ENCODE peak calls at places on chromosome 14, in six cellular contexts. Q is neuronal stem cell, K is IMR-90, M is mesenchymal stem cell, L is mesendoderm, Y is H1. J is an unnamed sample.

GRCh38 chr14:94040796-94041195 is 14.7 kb downstream of the OTUB2 start:
- DNase-seq in Q (no peak), K (no peak), M (no peak), L (no peak), Y (no peak), J (no peak)

GRCh38 chr14:52014601-52015267 is 25.4 kb downstream of the RTRAF start:
- DNase-seq in Q (no peak), K (no peak), M (no peak), L (no peak), Y (no peak), J (no peak)

GRCh38 chr14:52885230-52885629 is 65.6 kb downstream of the FERMT2 start:
- DNase-seq in Q (no peak), K (peak; percentile 54), M (peak; percentile 43), L (no peak), Y (no peak), J (peak; percentile 94)

GRCh38 chr14:60654303-60654925 is 5.1 kb upstream of the SIX1 start:
- DNase-seq in Q (peak; percentile 15), K (peak; percentile 76), M (no peak), L (no peak), Y (no peak), J (no peak)

GRCh38 chr14:101125719-101126375 is 222.3 kb upstream of the RTL1 start:
- DNase-seq in Q (no peak), K (no peak), M (no peak), L (no peak), Y (peak; percentile 27), J (no peak)

GRCh38 chr14:96538097-96538496 is 35.9 kb downstream of the PAPOLA start:
- DNase-seq in Q (no peak), K (no peak), M (no peak), L (no peak), Y (no peak), J (no peak)

GRCh38 chr14:37027188-37027824 is 145.1 kb downstream of the SLC25A21 start:
- DNase-seq in Q (no peak), K (no peak), M (no peak), L (no peak), Y (no peak), J (no peak)

GRCh38 chr14:23034498-23035302 is at the start of gene PSMB5:
- DNase-seq in Q (peak; percentile 88), K (peak; percentile 96), M (peak; percentile 96), L (peak; percentile 99), Y (peak; percentile 80), J (peak; percentile 98)

GRCh38 chr14:24849471-24849870 is 200.5 kb downstream of the STXBP6 start:
- DNase-seq in Q (no peak), K (peak; percentile 75), M (peak; percentile 45), L (no peak), Y (no peak), J (no peak)

GRCh38 chr14:37579250-37579649 is 15.8 kb downstream of the FOXA1 start:
- DNase-seq in Q (no peak), K (no peak), M (no peak), L (peak; percentile 35), Y (no peak), J (no peak)

GRCh38 chr14:75497191-75497590 is 25.1 kb upstream of the BATF start:
- DNase-seq in Q (no peak), K (no peak), M (no peak), L (no peak), Y (peak; percentile 24), J (no peak)

GRCh38 chr14:69658664-69659261 is 47.4 kb downstream of the SUSD6 start:
- DNase-seq in Q (no peak), K (peak; percentile 39), M (no peak), L (no peak), Y (no peak), J (no peak)

GRCh38 chr14:69260979-69261605 is 1.1 kb downstream of the GALNT16 start:
- DNase-seq in Q (peak; percentile 51), K (no peak), M (no peak), L (peak; percentile 54), Y (peak; percentile 87), J (no peak)

GRCh38 chr14:87034680-87035079 is 958.3 kb downstream of the GALC start:
- DNase-seq in Q (no peak), K (no peak), M (no peak), L (no peak), Y (no peak), J (no peak)

GRCh38 chr14:77315115-77315944 is 5.4 kb downstream of the POMT2 start:
- DNase-seq in Q (no peak), K (no peak), M (peak; percentile 9), L (no peak), Y (no peak), J (no peak)
- H3K4ac ChIP-seq in Q (no peak overlapping the region), K (peak overlapping the region; percentile 75), M (peak overlapping the region; percentile 20), L (no peak overlapping the region), Y (no peak overlapping the region), J (peak overlapping the region; percentile 3)

GRCh38 chr14:34364201-34364600 is 97.8 kb downstream of the SPTSSA start:
- DNase-seq in Q (no peak), K (no peak), M (no peak), L (no peak), Y (no peak), J (no peak)
- H3K9ac ChIP-seq in Q (no peak overlapping the region), K (no peak overlapping the region), M (no peak overlapping the region), L (no peak overlapping the region), Y (no peak overlapping the region), J (no peak overlapping the region)

GRCh38 chr14:106228541-106229158 is 702.3 kb downstream of the TMEM121 start:
- DNase-seq in Q (no peak), K (no peak), M (no peak), L (no peak), Y (no peak), J (no peak)
- H3K4me3 ChIP-seq in Q (no peak overlapping the region), K (no peak overlapping the region), M (no peak overlapping the region), L (no peak overlapping the region), Y (no peak overlapping the region), J (no peak overlapping the region)

GRCh38 chr14:99820702-99821331 is 27.6 kb downstream of the EML1 start:
- DNase-seq in Q (no peak), K (no peak), M (no peak), L (no peak), Y (no peak), J (no peak)

GRCh38 chr14:99821519-99822165 is 28.4 kb downstream of the EML1 start:
- DNase-seq in Q (no peak), K (peak; percentile 85), M (peak; percentile 81), L (no peak), Y (no peak), J (no peak)

GRCh38 chr14:99824776-99825175 is 31.6 kb downstream of the EML1 start:
- DNase-seq in Q (no peak), K (no peak), M (no peak), L (no peak), Y (no peak), J (no peak)

GRCh38 chr14:99822800-99823455 is 29.7 kb downstream of the EML1 start:
- DNase-seq in Q (no peak), K (no peak), M (no peak), L (no peak), Y (no peak), J (no peak)

DNA sequence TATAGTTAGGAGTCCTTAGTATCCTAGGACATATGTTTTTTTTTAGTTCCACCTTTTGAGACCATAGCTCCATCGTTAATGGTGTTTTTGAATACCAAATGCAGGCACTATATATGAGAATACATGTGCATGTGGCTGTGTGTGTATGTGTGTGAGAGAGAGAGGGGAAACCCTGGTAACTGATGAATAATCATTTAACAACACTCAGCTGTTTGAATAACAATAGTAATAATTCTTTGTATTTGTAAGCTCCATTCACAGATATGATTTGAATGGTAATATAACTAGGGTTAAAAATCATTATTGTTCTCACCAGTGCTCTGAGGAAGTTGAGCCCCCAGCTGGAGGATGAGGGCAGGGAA is 28.9 kb downstream of the EML1 start:
- DNase-seq in Q (no peak), K (no peak), M (no peak), L (no peak), Y (no peak), J (no peak)
- H3K4ac ChIP-seq in Q (no peak overlapping the region), K (no peak overlapping the region), M (no peak overlapping the region), L (no peak overlapping the region), Y (no peak overlapping the region), J (no peak overlapping the region)

DNA sequence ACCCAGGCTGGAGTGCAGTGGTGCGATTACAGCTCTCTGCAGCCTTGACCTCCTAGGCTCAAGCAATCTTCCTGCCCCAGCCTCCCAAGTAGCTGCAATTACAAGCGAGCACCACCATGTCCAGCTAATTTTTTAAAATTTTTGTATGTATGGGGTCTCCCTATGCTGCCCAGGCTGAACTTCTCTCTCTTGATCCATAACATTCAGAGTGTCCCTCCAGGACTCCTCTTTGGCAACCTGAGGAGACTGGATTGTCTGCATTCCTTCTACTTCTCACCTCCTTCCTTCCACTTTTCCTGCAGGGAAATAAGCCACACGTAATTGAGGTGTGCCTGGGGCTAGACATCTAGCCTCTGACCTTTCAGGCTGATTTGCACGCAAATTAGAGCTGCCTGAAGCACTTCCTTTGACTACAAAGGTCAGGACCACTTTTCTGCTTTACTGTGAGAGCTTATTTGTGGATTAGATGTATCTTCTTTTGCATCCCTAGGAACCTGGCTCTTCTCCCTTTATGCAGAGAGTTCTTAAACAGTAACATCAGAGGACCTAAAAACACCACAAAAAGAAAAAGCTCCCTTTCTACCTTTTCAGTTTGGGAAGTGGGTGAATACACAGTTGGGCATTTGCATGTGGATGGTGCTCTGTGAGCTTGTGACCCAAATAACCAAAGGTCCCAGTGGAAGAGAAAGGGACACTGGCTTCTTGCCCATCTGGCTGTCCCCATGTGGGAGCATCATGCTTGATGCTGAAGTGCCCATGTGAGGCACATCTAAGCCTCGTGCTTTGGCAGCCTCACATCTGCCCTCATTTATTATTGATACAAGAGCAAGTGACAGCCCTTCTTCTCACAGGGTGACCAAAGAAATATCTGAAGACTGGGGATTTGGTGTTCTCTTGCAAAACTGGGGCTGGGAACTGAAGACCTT is 33.5 kb downstream of the PYGL start:
- DNase-seq in Q (no peak), K (no peak), M (no peak), L (peak; percentile 96), Y (no peak), J (peak; percentile 94)
- H3K9ac ChIP-seq in Q (no peak overlapping the region), K (no peak overlapping the region), M (no peak overlapping the region), L (no peak overlapping the region), Y (no peak overlapping the region), J (no peak overlapping the region)

GRCh38 chr14:28280997-28281598 is 485.5 kb upstream of the FOXG1 start:
- DNase-seq in Q (no peak), K (no peak), M (no peak), L (no peak), Y (no peak), J (no peak)

GRCh38 chr14:28280530-28280929 is 486.1 kb upstream of the FOXG1 start:
- DNase-seq in Q (no peak), K (no peak), M (no peak), L (no peak), Y (no peak), J (no peak)
- H3K4me3 ChIP-seq in Q (no peak overlapping the region), K (no peak overlapping the region), M (no peak overlapping the region), L (no peak overlapping the region), Y (no peak overlapping the region), J (no peak overlapping the region)

DNA sequence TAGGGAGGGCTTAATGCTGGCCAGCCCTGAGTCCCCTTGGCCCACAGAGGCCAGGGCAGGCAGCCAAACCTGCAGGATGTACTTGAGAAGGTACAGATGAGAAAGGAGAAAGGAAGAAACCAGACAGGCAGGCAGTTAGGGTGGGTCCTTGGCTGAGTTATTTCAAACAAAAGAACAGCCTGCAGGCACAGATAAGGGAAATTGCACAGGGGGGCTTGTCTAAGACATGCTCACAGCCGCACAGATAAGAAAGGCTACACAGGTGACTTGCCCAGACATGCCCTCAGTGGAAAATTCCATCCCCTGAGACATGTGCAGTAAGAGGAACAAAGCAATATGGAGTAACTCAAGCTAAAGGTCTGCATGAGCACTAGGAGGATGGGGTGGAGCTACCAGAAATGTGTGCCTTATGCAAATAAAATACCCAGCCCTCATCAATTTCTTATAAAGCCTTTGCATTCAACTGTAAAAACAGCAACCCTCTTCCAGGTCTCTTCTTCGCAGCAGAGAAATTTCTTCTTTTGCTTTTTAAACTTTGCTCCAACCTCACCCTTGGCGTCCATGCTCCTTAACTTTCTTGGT is 158.2 kb upstream of the RGS6 start:
- DNase-seq in Q (no peak), K (no peak), M (no peak), L (no peak), Y (no peak), J (no peak)
- H3K4ac ChIP-seq in Q (no peak overlapping the region), K (peak overlapping the region; percentile 69), M (no peak overlapping the region), L (peak overlapping the region; percentile 26), Y (peak overlapping the region; percentile 99), J (no peak overlapping the region)